ENCODE peak calls at places on chromosomes 12 and 14, in five cellular contexts. L is body of pancreas, H is aorta, K is SJCRH30, T is mammary epithelial cell. N is an unnamed sample. For H3K4me1, the result is how much of the 10 kb centered on the place peaks cover.

GRCh38 chr14:100850841-100851585 is 25.1 kb downstream of the MEG3 start:
- DNase-seq in L (peak), H (peak), K (peak), T (peak), N (peak)

GRCh38 chr12:77953515-77953914 is 122.8 kb downstream of the NAV3 start:
- DNase-seq in L (no peak), H (no peak), K (no peak), T (no peak), N (no peak)

GRCh38 chr14:39368261-39368959 is 63.8 kb downstream of the FBXO33 start:
- DNase-seq in L (peak), H (peak), K (peak), T (peak), N (peak)

GRCh38 chr12:11508699-11509098 is 113.3 kb upstream of the PRB2 start:
- DNase-seq in L (no peak), H (no peak), K (no peak), T (peak), N (no peak)

GRCh38 chr12:56833780-56834179 is 70.7 kb downstream of the HSD17B6 start:
- DNase-seq in L (no peak), H (no peak), K (no peak), T (no peak), N (no peak)

GRCh38 chr14:98599082-98599481 is 672.9 kb downstream of the BCL11B start:
- DNase-seq in L (no peak), H (no peak), K (peak), T (no peak), N (no peak)

GRCh38 chr14:101492716-101493115 is 68.6 kb upstream of the DIO3 start:
- DNase-seq in L (peak), H (no peak), K (no peak), T (no peak), N (no peak)

GRCh38 chr14:57388072-57388471 is 2.3 kb upstream of the NAA30 start:
- DNase-seq in L (no peak), H (no peak), K (no peak), T (no peak), N (no peak)

GRCh38 chr14:67602071-67602470 is 2.0 kb upstream of the PIGH start:
- DNase-seq in L (no peak), H (no peak), K (no peak), T (no peak), N (no peak)

GRCh38 chr12:34605955-34606748 is 583.9 kb downstream of the ALG10 start:
- DNase-seq in L (no peak), H (peak), K (no peak), T (no peak), N (no peak)

GRCh38 chr14:31877333-31877798 is 199.7 kb upstream of the ARHGAP5 start:
- DNase-seq in L (no peak), H (no peak), K (peak), T (no peak), N (no peak)

GRCh38 chr14:100838493-100839440 is 12.8 kb downstream of the MEG3 start:
- DNase-seq in L (no peak), H (no peak), K (no peak), T (no peak), N (no peak)

GRCh38 chr12:113932411-113933196 is 33.5 kb downstream of the RBM19 start:
- DNase-seq in L (no peak), H (no peak), K (no peak), T (no peak), N (no peak)

GRCh38 chr14:57866199-57866755 is 385 bp upstream of the SLC35F4 start:
- DNase-seq in L (no peak), H (no peak), K (no peak), T (no peak), N (no peak)

GRCh38 chr12:43805149-43805856 is 814 bp downstream of the TWF1 start:
- DNase-seq in L (no peak), H (no peak), K (no peak), T (peak), N (no peak)

GRCh38 chr14:92902726-92903125 is 20.2 kb upstream of the CHGA start:
- DNase-seq in L (no peak), H (no peak), K (no peak), T (no peak), N (no peak)

GRCh38 chr14:64444984-64445845 is 20.1 kb upstream of the AKAP5 start:
- DNase-seq in L (no peak), H (peak), K (peak), T (peak), N (peak)

GRCh38 chr14:88904206-88904647 is 79.8 kb downstream of the TTC8 start:
- DNase-seq in L (no peak), H (no peak), K (no peak), T (no peak), N (no peak)

GRCh38 chr14:89232366-89233070 is 184.5 kb downstream of the FOXN3 start:
- DNase-seq in L (no peak), H (no peak), K (no peak), T (no peak), N (no peak)

DNA sequence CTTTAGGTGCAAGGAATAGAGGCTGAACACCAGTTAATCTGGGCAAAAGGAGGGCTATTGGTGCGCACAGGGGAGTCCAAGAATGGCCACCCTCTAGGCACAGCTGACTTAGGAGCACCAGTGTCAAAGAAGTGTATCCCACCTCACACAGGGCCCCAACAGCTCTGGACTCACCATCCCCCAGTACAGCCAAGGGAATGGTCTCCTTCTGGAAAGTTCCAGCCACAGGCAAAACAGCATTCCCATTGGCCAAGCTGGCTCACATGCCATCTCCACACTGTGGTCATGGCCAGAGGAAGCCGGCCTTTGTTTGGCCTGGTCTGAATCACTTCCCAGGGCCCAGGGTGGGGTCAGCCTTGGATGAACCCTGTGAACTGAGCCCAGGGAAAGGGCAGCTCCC is 120.1 kb downstream of the DICER1 start:
- DNase-seq in L (no peak), H (no peak), K (no peak), T (no peak), N (no peak)
- H3K4me1 ChIP-seq in L (under half), H (under half), K (under half), T (under half), N (under half)

GRCh38 chr12:52443966-52444365 is 8.0 kb downstream of the KRT6B start:
- DNase-seq in L (no peak), H (no peak), K (no peak), T (no peak), N (no peak)

GRCh38 chr12:52442600-52443061 is 8.5 kb upstream of the KRT75 start:
- DNase-seq in L (peak), H (no peak), K (no peak), T (peak), N (no peak)

GRCh38 chr12:52446346-52447045 is 5.5 kb downstream of the KRT6B start:
- DNase-seq in L (no peak), H (no peak), K (no peak), T (peak), N (no peak)

GRCh38 chr12:52444647-52445595 is 7.0 kb downstream of the KRT6B start:
- DNase-seq in L (no peak), H (no peak), K (no peak), T (peak), N (no peak)

DNA sequence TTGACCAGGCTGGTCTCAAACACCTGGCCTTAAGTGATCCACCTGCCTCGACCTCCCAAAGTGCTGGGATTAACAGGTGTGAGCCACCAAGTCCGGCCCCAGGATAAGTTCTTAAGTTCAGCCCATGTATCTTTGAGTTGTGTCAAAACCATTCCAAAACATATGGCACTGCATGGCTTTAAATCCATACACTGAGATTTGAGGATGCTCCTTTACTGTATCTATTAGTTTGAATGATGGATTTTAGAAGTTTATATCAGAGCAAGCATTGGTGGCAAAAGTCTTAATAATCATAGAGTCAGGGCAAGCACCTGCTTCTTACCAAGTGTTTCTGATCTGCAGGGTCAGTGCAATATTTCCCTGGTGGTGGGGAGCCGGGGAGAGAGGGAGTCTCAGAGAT is 6.1 kb downstream of the KRT6B start:
- DNase-seq in L (no peak), H (no peak), K (no peak), T (peak), N (no peak)
- H3K4me3 ChIP-seq in L (no peak), H (no peak), K (no peak), T (no peak), N (no peak)

GRCh38 chr12:89138048-89138852 is 214.1 kb downstream of the DUSP6 start:
- DNase-seq in L (no peak), H (no peak), K (no peak), T (peak), N (no peak)
- H3K4me1 ChIP-seq in L (under half), H (under half), K (under half), T (under half), N (under half)

GRCh38 chr12:99055294-99055693 is 410.2 kb downstream of the APAF1 start:
- DNase-seq in L (no peak), H (no peak), K (no peak), T (no peak), N (no peak)
- H3K4me3 ChIP-seq in L (no peak), H (no peak), K (no peak), T (no peak), N (no peak)

GRCh38 chr14:68633131-68633991 is 159.5 kb downstream of the ZFP36L1 start:
- DNase-seq in L (no peak), H (no peak), K (peak), T (peak), N (no peak)
- H3K4me1 ChIP-seq in L (under half), H (under half), K (under half), T (under half), N (under half)

DNA sequence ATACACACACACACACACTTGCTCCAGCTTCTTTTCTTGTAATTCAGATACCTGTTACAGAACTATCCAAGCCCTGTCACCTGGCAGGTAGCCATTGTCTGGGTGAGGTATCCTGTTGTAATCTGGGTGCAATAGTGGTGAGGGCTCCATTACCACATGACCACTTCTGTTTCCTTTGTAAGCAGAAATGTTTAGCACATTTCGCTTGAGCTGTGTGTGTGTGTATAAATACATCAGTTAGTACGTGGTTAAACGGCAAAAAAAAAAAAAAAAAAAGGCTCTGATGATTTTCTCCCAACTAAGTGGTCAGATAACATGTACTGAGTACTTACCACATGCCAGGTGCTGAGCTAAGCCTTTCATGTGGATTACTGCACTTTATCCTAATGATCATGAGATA is 129.3 kb upstream of the SSTR1 start:
- DNase-seq in L (peak), H (no peak), K (no peak), T (no peak), N (no peak)
- H3K4me3 ChIP-seq in L (no peak), H (no peak), K (no peak), T (no peak), N (no peak)

GRCh38 chr12:3085341-3086125 is 8.4 kb downstream of the TSPAN9 start:
- DNase-seq in L (no peak), H (no peak), K (no peak), T (no peak), N (no peak)
- H3K4me1 ChIP-seq in L (under half), H (under half), K (under half), T (under half), N (under half)

DNA sequence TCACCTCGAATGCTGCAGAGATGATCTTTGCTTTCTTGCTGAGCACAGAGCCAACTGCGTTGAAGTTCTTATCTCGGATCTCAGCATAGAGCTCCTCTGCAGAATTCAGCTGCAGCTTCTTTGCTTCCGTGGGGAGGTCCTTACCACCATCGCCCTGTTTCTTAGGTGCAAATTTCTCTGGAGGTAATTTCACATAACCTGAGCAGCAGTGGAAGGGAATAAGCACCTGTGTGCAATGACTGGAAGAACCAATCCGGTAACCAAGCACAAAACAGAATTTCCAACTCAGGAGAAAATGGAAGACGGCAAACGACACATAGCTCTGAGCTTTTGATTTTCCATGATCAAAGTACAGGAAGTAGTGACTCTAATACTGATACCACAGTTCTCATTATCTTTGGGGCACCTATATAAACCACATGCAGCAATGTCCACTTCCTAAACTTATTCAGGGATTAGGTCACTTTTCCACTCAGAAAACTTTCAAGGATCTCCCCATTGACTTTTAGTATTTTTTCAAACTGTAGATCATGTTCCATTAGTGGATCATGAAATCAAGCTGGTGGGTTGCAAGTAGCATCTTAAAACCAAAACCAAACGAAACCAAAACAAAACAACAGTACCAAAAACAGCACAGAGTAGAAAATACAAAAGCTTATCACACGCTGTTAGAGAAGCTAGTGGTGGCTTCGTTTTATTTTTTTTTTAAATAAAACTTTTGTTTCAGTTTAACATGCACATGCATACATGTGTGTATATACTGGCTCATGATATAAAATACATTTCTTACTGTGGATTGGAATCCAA is 18.9 kb upstream of the DIABLO start:
- DNase-seq in L (no peak), H (no peak), K (no peak), T (no peak), N (no peak)
- H3K4me3 ChIP-seq in L (no peak), H (no peak), K (no peak), T (no peak), N (no peak)

DNA sequence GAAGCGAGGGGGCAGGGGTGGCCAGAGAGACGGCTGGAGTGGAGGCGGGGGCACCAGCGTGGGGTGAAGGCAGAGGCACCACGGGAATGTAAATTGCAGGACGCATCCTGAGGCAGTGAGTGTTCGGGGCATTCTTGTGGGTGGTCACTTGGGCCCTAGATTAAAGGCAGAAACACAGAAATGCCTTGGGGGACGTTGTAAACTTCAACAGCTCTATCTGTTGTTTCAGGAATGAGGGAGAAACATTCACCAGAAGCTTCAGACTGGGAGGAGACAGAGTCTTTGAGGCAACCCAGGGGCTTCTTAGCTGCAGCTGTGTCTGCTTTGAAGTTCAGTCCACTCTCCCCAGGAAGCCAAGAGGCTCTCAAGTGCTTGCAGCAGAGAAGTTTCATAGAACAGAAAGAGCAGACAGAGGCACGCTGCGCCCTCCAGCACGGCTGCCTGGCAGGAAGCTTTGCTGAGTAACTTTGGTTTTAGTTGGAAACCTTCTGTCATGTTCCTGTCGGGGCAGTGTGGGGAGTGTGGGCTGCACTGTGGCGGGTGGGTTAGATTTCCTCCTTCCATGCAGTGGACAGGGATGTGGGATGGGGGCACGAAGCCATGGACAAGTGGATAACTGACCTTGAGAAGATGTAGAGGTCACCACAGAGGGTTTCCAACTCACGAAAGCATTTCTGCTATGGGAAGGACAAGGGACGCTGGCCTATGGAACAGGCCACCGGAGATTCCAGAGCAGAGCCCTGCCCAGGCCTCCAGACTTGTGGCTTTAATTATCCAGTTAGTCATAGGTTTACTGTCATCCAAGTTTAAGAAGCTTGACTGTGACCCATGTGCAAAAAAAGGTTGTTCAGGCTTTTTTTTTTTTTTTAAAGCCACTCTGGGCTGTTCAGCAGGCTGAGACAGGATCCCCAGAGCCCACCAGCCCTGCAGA is 107.6 kb downstream of the ARF6 start:
- DNase-seq in L (peak), H (peak), K (peak), T (peak), N (peak)
- H3K4me1 ChIP-seq in L (half or more), H (under half), K (under half), T (half or more), N (under half)

N was measured in BE2C.